ENCODE peak calls at places on chromosome 6, in eight cellular contexts. G is right lobe of liver, B is left lung, F is pancreas, M is astrocyte, U is adrenal gland, I is spleen, Y is mucosa of descending colon. O is an unnamed sample.

GRCh38 chr6:139378226-139378625 is 3.8 kb upstream of the CITED2 start:
- DNase-seq in G (no peak), B (no peak), F (no peak), M (no peak), U (no peak), I (no peak), Y (no peak), O (no peak)

GRCh38 chr6:47810885-47811284 is 29.1 kb downstream of the OPN5 start:
- DNase-seq in G (no peak), B (no peak), F (no peak), M (no peak), U (no peak), I (no peak), Y (no peak), O (no peak)

GRCh38 chr6:142758257-142759025 is 186.5 kb downstream of the HIVEP2 start:
- DNase-seq in G (no peak), B (no peak), F (no peak), M (no peak), U (no peak), I (no peak), Y (no peak), O (no peak)

GRCh38 chr6:78701407-78701806 is 165.9 kb upstream of the IRAK1BP1 start:
- DNase-seq in G (no peak), B (no peak), F (no peak), M (peak; percentile 86), U (no peak), I (no peak), Y (no peak), O (no peak)

GRCh38 chr6:46325561-46326525 is 155.1 kb upstream of the ENPP5 start:
- DNase-seq in G (no peak), B (peak; percentile 40), F (no peak), M (peak; percentile 88), U (peak; percentile 71), I (peak; percentile 72), Y (peak; percentile 50), O (no peak)

GRCh38 chr6:151205971-151206600 is 33.7 kb upstream of the AKAP12 start:
- DNase-seq in G (no peak), B (no peak), F (no peak), M (no peak), U (no peak), I (no peak), Y (no peak), O (no peak)

GRCh38 chr6:124393536-124393935 is 568.7 kb upstream of the RNF217 start:
- DNase-seq in G (no peak), B (no peak), F (no peak), M (peak; percentile 31), U (no peak), I (no peak), Y (no peak), O (no peak)

GRCh38 chr6:4567141-4567540 is 209.1 kb upstream of the CDYL start:
- DNase-seq in G (no peak), B (no peak), F (no peak), M (peak; percentile 76), U (no peak), I (no peak), Y (no peak), O (no peak)

GRCh38 chr6:39169448-39170344 is 54.7 kb upstream of the SAYSD1 start:
- DNase-seq in G (no peak), B (no peak), F (peak; percentile 85), M (no peak), U (peak; percentile 58), I (no peak), Y (peak; percentile 71), O (no peak)

GRCh38 chr6:126625019-126625418 is 285.1 kb downstream of the CENPW start:
- DNase-seq in G (no peak), B (no peak), F (no peak), M (peak; percentile 16), U (no peak), I (no peak), Y (no peak), O (no peak)

GRCh38 chr6:18363746-18364145 is 23.4 kb upstream of the RNF144B start:
- DNase-seq in G (no peak), B (no peak), F (no peak), M (no peak), U (no peak), I (no peak), Y (no peak), O (no peak)

GRCh38 chr6:135162678-135163439 is 18.2 kb upstream of the MYB start:
- DNase-seq in G (peak; percentile 29), B (no peak), F (no peak), M (no peak), U (no peak), I (peak; percentile 83), Y (no peak), O (no peak)

GRCh38 chr6:74070091-74070490 is 374.1 kb downstream of the CD109 start:
- DNase-seq in G (no peak), B (no peak), F (no peak), M (peak; percentile 49), U (no peak), I (no peak), Y (no peak), O (no peak)

GRCh38 chr6:90818163-90818562 is 231.3 kb upstream of the MAP3K7 start:
- DNase-seq in G (no peak), B (no peak), F (no peak), M (no peak), U (no peak), I (no peak), Y (no peak), O (no peak)

GRCh38 chr6:158815379-158815724 is 3.8 kb downstream of the EZR start:
- DNase-seq in G (no peak), B (no peak), F (no peak), M (no peak), U (peak; percentile 62), I (no peak), Y (no peak), O (peak; percentile 24)

GRCh38 chr6:158810149-158811095 is 8.7 kb downstream of the EZR start:
- DNase-seq in G (no peak), B (no peak), F (no peak), M (no peak), U (peak; percentile 34), I (no peak), Y (no peak), O (no peak)

GRCh38 chr6:158812611-158813010 is 6.6 kb downstream of the EZR start:
- DNase-seq in G (peak; percentile 35), B (no peak), F (no peak), M (no peak), U (peak; percentile 46), I (no peak), Y (no peak), O (no peak)

GRCh38 chr6:158815915-158816314 is 3.3 kb downstream of the EZR start:
- DNase-seq in G (no peak), B (no peak), F (no peak), M (no peak), U (no peak), I (no peak), Y (no peak), O (no peak)

DNA sequence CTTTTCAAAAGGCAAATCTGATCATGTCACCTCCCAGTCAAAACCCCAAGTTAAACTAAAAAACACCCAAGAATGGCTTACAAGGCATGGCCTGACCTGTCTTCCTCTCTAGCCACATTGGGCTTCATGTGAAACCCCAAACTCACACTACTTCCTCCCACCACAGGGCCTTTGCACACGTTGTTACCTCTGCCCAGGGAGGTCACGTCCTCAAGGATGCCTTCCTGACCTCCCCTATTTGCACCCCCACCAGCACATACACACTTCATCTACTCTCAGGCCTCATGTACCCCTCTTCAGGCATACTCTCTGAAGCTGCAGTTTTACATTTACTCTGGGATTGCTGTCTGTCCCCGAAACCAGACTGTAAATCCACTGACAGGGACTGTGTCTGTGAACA is 6.1 kb downstream of the EZR start:
- DNase-seq in G (no peak), B (no peak), F (no peak), M (no peak), U (peak; percentile 31), I (no peak), Y (no peak), O (no peak)
- H3K4me3 ChIP-seq in G (no peak overlapping the region), B (no peak overlapping the region), F (no peak overlapping the region), M (no peak overlapping the region), U (no peak overlapping the region), I (no peak overlapping the region), Y (no peak overlapping the region), O (no peak overlapping the region)

DNA sequence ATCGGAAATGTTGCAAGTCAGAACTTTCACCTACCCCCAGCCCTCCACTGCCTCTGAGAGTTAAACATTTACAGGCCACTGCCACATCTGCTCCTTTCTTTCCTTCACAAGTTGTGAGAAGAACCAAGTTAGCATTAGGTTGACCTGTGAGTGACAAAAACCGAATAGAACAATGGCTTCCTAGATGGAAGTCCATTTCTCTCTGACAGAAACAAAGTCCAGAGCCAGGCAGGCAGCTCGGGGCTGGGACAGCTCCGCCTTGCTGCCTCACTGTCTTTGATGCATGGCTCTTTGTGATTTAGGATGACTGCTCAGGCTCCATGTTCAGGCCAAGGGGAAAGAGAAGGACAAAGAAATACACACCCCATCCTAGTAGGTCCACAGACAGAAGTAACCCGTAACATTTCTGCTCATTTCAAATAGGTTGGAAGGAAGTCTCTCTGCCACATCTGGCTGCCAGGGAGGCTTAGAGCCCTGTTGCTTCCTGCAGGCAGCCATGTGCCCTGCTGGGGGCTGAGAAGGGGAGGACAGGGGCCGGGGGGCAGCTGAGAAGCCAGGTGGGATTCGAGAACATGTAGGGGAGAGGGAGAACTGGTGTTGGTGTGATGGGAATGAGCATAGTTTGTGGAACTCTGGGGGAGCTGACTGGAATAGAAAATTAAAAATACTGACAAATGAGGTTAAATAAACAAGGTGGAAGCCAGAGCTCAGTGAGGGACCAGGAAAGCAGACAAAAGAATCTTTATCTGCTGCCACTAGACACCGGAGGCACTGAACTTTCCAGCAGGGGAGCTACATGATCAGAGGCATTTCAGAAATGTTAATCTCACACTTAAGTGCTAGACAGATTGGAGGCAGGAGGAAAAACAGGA is 19.5 kb upstream of the IER3 start:
- DNase-seq in G (no peak), B (no peak), F (no peak), M (peak; percentile 87), U (no peak), I (no peak), Y (no peak), O (no peak)
- TF ChIP-seq CTCF in G (peak; percentile 25), B (no peak), F (no peak), M (peak; percentile 22), U (no peak), I (no peak), Y (no peak), O (no peak)

DNA sequence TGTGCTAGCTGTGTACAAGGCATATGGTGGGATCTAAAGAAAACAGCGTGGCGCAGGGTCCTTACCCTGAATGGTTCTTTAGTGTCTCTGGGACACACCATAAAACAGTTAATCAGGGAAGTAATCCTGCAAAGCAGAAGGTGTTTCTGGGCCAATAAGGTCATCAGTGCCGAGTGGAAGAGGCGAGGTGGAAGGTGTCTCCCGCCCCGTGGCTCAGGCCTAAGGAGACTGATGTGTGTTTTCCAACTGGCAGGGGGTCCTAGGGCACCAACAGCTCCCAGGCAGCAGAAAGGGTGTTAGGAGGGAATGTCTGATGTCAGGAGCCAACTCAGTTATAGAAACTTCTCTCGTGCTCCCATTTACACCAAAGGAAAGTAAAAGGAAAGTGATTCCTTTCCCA is 91.8 kb downstream of the TCP11 start:
- DNase-seq in G (no peak), B (no peak), F (no peak), M (no peak), U (no peak), I (no peak), Y (no peak), O (no peak)
- H3K4me1 ChIP-seq in G (no peaks in the 10 kb centered on the region), B (peaks cover 63% of the 10 kb centered on the region), F (peaks cover 22% of the 10 kb centered on the region), M (peaks cover 56% of the 10 kb centered on the region), U (peaks cover 58% of the 10 kb centered on the region), I (peaks cover 42% of the 10 kb centered on the region), Y (peaks cover 44% of the 10 kb centered on the region), O (peaks cover 93% of the 10 kb centered on the region)

DNA sequence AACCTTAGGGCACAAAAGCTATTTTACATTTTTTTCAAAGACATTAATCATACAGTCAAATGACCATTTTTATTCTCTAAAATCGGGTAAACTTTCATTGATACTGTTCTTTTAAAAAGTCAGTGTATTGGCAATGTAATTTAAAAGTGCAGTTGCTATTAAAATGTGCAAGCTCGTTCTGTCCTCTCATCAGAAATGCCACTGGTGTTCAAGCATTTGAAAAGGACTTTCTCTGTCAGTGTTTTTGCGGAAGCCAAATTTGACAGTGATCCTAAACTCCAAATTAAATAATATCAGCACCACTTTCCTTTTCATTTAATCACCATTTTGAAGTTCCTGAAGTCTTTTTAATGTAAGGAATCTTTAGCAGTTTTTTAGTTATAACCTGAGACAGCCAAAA is 69.6 kb downstream of the AFG1L start:
- DNase-seq in G (no peak), B (no peak), F (no peak), M (no peak), U (no peak), I (no peak), Y (no peak), O (no peak)
- H3K4me3 ChIP-seq in G (peak overlapping the region; percentile 2), B (no peak overlapping the region), F (no peak overlapping the region), M (peak overlapping the region; percentile 40), U (no peak overlapping the region), I (no peak overlapping the region), Y (no peak overlapping the region), O (no peak overlapping the region)